ENCODE peak calls at places on chromosomes 4 and X, in nine cellular contexts. V is HT1080; K is NAMALWA; R is CD4-positive, alpha-beta T cell; A is neuronal stem cell; M is AG08395; F is GM03348; J is brain pericyte; G is MCF 10A. N is an unnamed sample.

GRCh38 chrX:19814240-19814639 is 73.2 kb downstream of the SH3KBP1 start:
- DNase-seq in M (no peak), K (no peak), V (no peak), F (no peak), R (no peak), A (no peak), J (no peak), G (no peak), N (no peak)

GRCh38 chr4:117700111-117700892 is 334.0 kb upstream of the NDST3 start:
- DNase-seq in G (peak), K (peak), V (no peak), F (no peak), A (peak), R (no peak), M (no peak), J (no peak), N (peak)

GRCh38 chr4:126627255-126627654 is 1005.5 kb upstream of the INTU start:
- DNase-seq in R (no peak), F (no peak), M (peak), G (peak), V (no peak), A (peak), K (peak), J (no peak), N (no peak)

GRCh38 chr4:80171656-80172055 is 25.6 kb upstream of the PRDM8 start:
- DNase-seq in V (no peak), M (no peak), J (no peak), A (no peak), K (no peak), F (no peak), G (no peak), R (no peak), N (no peak)

GRCh38 chr4:161254375-161254774 is 909.4 kb downstream of the FSTL5 start:
- DNase-seq in V (peak), R (no peak), M (no peak), J (no peak), F (no peak), G (peak), K (peak), A (no peak), N (no peak)

GRCh38 chr4:118981839-118982381 is 93.3 kb downstream of the SYNPO2 start:
- DNase-seq in K (peak), F (peak), G (peak), R (peak), M (peak), V (peak), A (peak), J (no peak), N (peak)

GRCh38 chrX:42085836-42086235 is 162.5 kb upstream of the CASK start:
- DNase-seq in M (no peak), J (no peak), K (no peak), F (no peak), A (no peak), R (no peak), G (peak), V (no peak), N (no peak)

GRCh38 chr4:88101165-88101564 is 57.3 kb downstream of the ABCG2 start:
- DNase-seq in M (no peak), K (no peak), F (no peak), R (no peak), J (no peak), G (no peak), V (no peak), A (no peak), N (no peak)

GRCh38 chrX:68018248-68019203 is 414.8 kb downstream of the OPHN1 start:
- DNase-seq in V (peak), F (peak), G (peak), R (no peak), K (peak), M (peak), A (peak), J (no peak), N (no peak)

GRCh38 chrX:54171527-54171926 is 11.5 kb downstream of the FAM120C start:
- DNase-seq in J (no peak), G (peak), V (no peak), A (no peak), R (no peak), F (peak), M (peak), K (no peak), N (no peak)

GRCh38 chrX:45623266-45623665 is 422.6 kb upstream of the DIPK2B start:
- DNase-seq in J (peak), A (no peak), K (no peak), M (peak), G (peak), R (no peak), V (peak), F (peak), N (no peak)

N was measured in Jurkat, Clone E6-1.